ENCODE peak calls at places on chromosome 12, in five cellular contexts. E is AG04450; T is CD8-positive, alpha-beta memory T cell; W is HL-60; I is CD4-positive, CD25-positive, alpha-beta regulatory T cell. Q is an unnamed sample.

GRCh38 chr12:111687255-111687654 is 1.4 kb downstream of the ACAD10 start:
- DNase-seq in E (no peak), T (no peak), W (no peak), I (peak), Q (no peak)

GRCh38 chr12:26402648-26403047 is 207.3 kb downstream of the SSPN start:
- DNase-seq in E (no peak), T (no peak), W (no peak), I (no peak), Q (peak)

GRCh38 chr12:57852195-57852594 is 5.7 kb upstream of the CTDSP2 start:
- DNase-seq in E (no peak), T (no peak), W (no peak), I (no peak), Q (no peak)

GRCh38 chr12:93990832-93991748 is 157.3 kb upstream of the PLXNC1 start:
- DNase-seq in E (no peak), T (no peak), W (no peak), I (no peak), Q (no peak)

GRCh38 chr12:96208346-96208745 is 14.2 kb downstream of the ELK3 start:
- DNase-seq in E (no peak), T (no peak), W (no peak), I (no peak), Q (no peak)

GRCh38 chr12:92533280-92533890 is 169.4 kb upstream of the PLEKHG7 start:
- DNase-seq in E (no peak), T (no peak), W (no peak), I (no peak), Q (no peak)

GRCh38 chr12:122964439-122965257 is 1.6 kb downstream of the ABCB9 start:
- DNase-seq in E (no peak), T (no peak), W (no peak), I (no peak), Q (no peak)

GRCh38 chr12:110233212-110233903 is 47.7 kb upstream of the ATP2A2 start:
- DNase-seq in E (no peak), T (no peak), W (no peak), I (no peak), Q (no peak)

GRCh38 chr12:94390130-94390485 is 69.6 kb downstream of the CEP83 start:
- DNase-seq in E (no peak), T (no peak), W (no peak), I (no peak), Q (no peak)

GRCh38 chr12:49364989-49365388 is 2.3 kb upstream of the SPATS2 start:
- DNase-seq in E (no peak), T (no peak), W (peak), I (no peak), Q (no peak)

GRCh38 chr12:64412458-64412857 is 8.3 kb downstream of the XPOT start:
- DNase-seq in E (no peak), T (no peak), W (no peak), I (no peak), Q (no peak)

GRCh38 chr12:127416796-127417195 is 850.2 kb upstream of the TMEM132C start:
- DNase-seq in E (no peak), T (no peak), W (no peak), I (no peak), Q (no peak)

GRCh38 chr12:131355688-131356245 is 355.1 kb upstream of the SFSWAP start:
- DNase-seq in E (no peak), T (no peak), W (no peak), I (no peak), Q (no peak)

GRCh38 chr12:109461049-109461845 is 15.9 kb downstream of the KCTD10 start:
- DNase-seq in E (no peak), T (no peak), W (peak), I (peak), Q (peak)

GRCh38 chr12:109685574-109686447 is 27.8 kb upstream of the FAM222A start:
- DNase-seq in E (no peak), T (no peak), W (no peak), I (no peak), Q (no peak)

GRCh38 chr12:45284096-45284901 is 68.4 kb downstream of the ANO6 start:
- DNase-seq in E (peak), T (no peak), W (no peak), I (no peak), Q (no peak)

GRCh38 chr12:29521951-29522350 is 24.5 kb upstream of the OVCH1 start:
- DNase-seq in E (no peak), T (no peak), W (no peak), I (no peak), Q (no peak)

GRCh38 chr12:52630104-52630500 is 11.7 kb upstream of the KRT73 start:
- DNase-seq in E (no peak), T (no peak), W (no peak), I (no peak), Q (no peak)

GRCh38 chr12:128190052-128190451 is 76.9 kb upstream of the TMEM132C start:
- DNase-seq in E (no peak), T (no peak), W (no peak), I (no peak), Q (no peak)

GRCh38 chr12:52613363-52614030 is 4.9 kb downstream of the KRT73 start:
- DNase-seq in E (no peak), T (no peak), W (no peak), I (no peak), Q (no peak)

GRCh38 chr12:50185975-50186663 is 18.9 kb upstream of the CERS5 start:
- DNase-seq in E (no peak), T (no peak), W (no peak), I (peak), Q (no peak)

GRCh38 chr12:87196329-87196728 is 832.9 kb downstream of the C12orf50 start:
- DNase-seq in E (no peak), T (no peak), W (no peak), I (no peak), Q (no peak)

GRCh38 chr12:27870939-27871338 is 90.9 kb upstream of the MANSC4 start:
- DNase-seq in E (peak), T (no peak), W (no peak), I (no peak), Q (no peak)

GRCh38 chr12:124673881-124674617 is 106.6 kb upstream of the NCOR2 start:
- DNase-seq in E (no peak), T (no peak), W (no peak), I (no peak), Q (no peak)

GRCh38 chr12:105878964-105879363 is 259.8 kb downstream of the NUAK1 start:
- DNase-seq in E (no peak), T (no peak), W (no peak), I (no peak), Q (no peak)

GRCh38 chr12:105882404-105882803 is 256.4 kb downstream of the NUAK1 start:
- DNase-seq in E (no peak), T (no peak), W (no peak), I (no peak), Q (no peak)

GRCh38 chr12:105874121-105874520 is 264.6 kb downstream of the NUAK1 start:
- DNase-seq in E (no peak), T (no peak), W (no peak), I (no peak), Q (no peak)

GRCh38 chr12:105880824-105881388 is 257.8 kb downstream of the NUAK1 start:
- DNase-seq in E (no peak), T (no peak), W (no peak), I (no peak), Q (no peak)

DNA sequence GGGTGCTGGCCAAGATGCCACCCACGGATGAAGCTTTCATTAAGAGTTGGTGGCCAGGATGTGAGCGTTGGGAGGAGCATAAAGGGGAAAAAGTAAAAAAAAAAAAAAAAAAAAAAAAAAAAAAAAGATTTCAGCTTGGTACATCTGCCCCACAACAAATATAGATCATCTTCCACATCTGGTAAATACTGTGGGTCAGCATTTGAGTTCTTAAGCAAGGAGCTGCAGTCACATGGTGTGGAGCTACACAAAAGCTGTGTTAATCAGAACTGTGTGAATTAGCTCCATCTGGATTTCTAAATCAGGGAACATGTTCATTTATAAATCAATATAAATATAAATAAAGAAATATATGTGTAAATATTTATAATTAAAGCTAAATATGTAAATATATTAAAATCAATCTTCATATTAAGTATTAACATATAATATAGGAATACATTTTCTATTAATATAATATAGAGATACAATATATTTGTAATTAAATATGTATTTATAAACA is 262.3 kb downstream of the NUAK1 start:
- DNase-seq in E (no peak), T (no peak), W (no peak), I (no peak), Q (no peak)
- H3K27ac ChIP-seq in E (no peak), T (no peak), W (no peak), I (no peak), Q (no peak)

DNA sequence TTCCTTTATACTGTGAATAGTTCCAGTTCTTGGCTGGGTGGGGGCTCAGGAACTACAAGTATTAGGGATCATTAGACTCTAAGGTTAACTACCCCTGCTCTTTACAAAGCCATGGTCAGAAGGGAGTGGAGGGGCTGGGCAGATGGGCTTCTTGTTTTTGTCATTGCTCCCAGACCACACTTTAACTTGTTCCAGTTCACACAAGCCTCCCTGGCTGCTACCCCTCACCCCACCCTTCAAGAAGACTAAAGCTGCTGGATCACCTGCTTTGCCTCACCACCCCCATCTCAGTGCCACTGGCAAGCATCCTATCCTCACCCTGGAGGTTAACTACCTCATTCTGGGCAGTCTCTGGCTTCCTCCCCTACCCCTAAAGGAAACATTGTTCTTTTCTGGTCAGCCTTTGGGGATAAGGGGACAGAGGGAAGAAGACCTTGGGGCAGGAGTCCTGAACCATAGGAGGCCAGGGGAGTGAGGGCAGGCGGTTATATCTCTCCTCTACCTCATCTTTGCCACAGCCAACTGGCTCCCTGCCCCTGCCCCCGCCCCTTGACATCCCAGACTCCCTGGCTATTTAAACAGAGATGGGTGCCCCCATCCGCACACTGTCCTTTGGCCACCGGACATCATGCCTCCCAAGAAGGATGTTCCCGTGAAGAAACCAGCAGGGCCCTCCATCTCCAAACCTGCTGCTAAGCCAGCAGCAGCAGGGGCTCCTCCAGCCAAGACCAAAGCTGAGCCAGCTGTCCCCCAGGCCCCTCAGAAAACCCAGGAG is 1.1 kb downstream of the MYL6B start:
- DNase-seq in E (no peak), T (no peak), W (no peak), I (no peak), Q (no peak)
- H3K4me3 ChIP-seq in E (peak), T (no peak), W (no peak), I (no peak), Q (no peak)

DNA sequence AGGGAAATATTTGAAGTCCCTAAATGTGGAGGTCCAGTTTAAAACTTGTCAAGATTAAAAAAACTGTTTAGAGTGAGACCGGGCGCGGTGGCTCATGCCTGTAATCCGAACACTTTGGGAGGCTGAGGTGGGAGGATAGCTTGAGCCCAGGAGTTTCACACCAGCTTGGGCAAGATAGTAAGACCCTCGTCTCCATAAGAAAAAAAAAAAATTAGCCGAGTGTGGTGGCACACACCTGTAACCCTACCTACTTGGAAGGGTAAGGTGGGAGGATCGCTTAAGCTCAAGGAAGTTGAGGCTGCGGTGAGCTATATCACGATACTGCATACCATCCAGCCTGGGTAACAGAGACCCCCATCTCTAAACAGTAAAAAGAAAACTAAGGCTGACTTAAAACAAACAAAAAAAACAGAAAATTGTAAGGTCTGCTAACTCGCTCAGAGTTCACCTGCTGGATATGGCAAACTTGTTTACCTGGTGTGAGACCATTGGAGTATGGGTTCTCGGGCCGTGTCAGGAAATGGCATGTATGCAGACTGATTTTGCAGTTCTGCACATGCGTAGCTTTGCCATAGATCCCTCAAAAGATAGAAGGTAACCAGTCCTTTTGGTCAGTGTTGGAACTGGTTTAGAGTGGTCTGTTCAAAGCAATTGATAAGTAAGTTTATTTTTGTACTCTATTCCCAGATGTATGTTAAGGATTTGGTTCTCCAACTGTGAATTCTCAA is 2.1 kb downstream of the RNF10 start:
- DNase-seq in E (no peak), T (peak), W (no peak), I (peak), Q (no peak)
- H3K27ac ChIP-seq in E (no peak), T (peak), W (peak), I (peak), Q (peak)

GRCh38 chr12:42135264-42135814 is 9.3 kb downstream of the GXYLT1 start:
- DNase-seq in E (no peak), T (no peak), W (no peak), I (no peak), Q (no peak)
- H3K4me3 ChIP-seq in E (no peak), T (no peak), W (no peak), I (no peak), Q (no peak)

DNA sequence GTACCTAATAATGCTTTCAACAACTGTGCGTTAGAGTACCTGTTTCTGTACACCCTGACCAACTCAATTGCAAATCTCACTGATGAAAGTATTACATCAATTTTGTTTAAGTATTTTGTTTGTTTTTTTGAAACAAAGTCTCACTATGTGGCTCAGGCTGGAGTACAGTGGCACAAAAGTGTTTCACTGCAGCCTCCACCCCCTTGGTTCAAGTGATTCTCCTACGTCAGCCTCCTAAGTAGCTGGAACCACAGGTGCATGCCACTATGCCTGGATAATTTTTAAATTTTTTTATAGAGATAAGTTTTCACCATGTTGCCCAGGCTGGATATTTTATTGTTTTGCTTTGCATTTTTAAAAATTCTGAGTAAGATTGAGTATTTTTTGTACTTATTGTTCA is 46.7 kb downstream of the YEATS4 start:
- DNase-seq in E (no peak), T (no peak), W (no peak), I (no peak), Q (no peak)
- H3K27ac ChIP-seq in E (no peak), T (no peak), W (no peak), I (no peak), Q (no peak)

DNA sequence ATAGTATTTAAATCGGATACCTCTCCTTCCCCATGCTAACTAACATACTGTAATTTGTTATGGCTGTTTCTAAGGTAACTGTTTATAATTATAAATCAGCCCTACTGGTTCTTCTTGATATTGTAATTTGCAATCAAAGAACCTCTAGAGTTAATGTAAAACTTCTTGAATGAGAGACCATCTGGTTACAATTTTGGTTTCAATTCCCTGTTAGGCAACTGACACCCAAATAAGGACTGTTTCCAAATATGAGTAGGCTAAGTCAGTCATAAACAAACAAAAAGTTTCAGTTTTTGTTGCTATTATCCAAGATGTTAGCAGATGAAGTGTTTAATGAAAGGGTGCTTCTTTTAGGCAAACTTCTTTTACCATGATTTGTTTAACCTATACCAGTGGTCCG is 120.2 kb upstream of the DNM1L start:
- DNase-seq in E (no peak), T (no peak), W (no peak), I (peak), Q (no peak)
- H3K4me3 ChIP-seq in E (no peak), T (no peak), W (no peak), I (no peak), Q (no peak)

DNA sequence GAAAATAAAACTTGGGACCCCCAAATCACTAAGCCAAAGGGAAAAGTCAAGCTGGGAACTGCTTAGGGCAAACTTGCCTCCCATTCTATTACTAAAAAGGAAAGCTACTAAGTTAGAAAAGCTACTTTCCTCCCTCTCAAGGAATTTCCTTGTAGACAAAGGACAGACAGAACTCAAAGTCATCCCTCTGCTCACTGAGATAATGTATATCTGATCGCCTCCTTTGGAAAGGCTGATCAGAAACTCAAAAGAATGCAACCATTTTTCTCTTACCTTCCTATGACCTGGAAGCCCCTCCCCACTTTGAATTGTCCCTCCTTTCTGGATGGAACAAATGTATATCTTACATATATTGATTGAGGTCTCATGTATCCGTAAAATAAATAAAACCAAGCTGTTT is 190.5 kb upstream of the DCN start:
- DNase-seq in E (no peak), T (no peak), W (no peak), I (no peak), Q (no peak)
- H3K27ac ChIP-seq in E (no peak), T (no peak), W (no peak), I (no peak), Q (no peak)

GRCh38 chr12:58915634-58916033 is 4.7 kb downstream of the LRIG3 start:
- DNase-seq in E (no peak), T (no peak), W (no peak), I (no peak), Q (peak)
- H3K4me3 ChIP-seq in E (peak), T (no peak), W (no peak), I (no peak), Q (peak)

Q was measured in pancreas.